ENCODE peak calls at places on chromosomes 7 and 10, in seven cellular contexts. M is psoas muscle; X is epithelial cell of esophagus; V is uterus; W is CD8-positive, alpha-beta memory T cell; R is NCI-H1105; O is foreskin fibroblast. Z is an unnamed sample.
A peak's percentile ranks its signal among the peaks of the same experiment; 100 is the strongest.

GRCh38 chr7:5831196-5831595 is 49.4 kb upstream of the OCM start:
- DNase-seq in X (no peak), W (no peak), O (no peak), R (no peak), M (no peak), V (peak; percentile 60), Z (no peak)

GRCh38 chr7:7323352-7323751 is 141.0 kb downstream of the C1GALT1 start:
- DNase-seq in X (peak; percentile 20), R (no peak), V (no peak), W (no peak), O (no peak), M (no peak), Z (no peak)

GRCh38 chr10:48213047-48213446 is 61.4 kb downstream of the FRMPD2 start:
- DNase-seq in X (no peak), O (no peak), M (no peak), R (no peak), W (no peak), V (no peak), Z (no peak)

GRCh38 chr10:124678566-124679240 is 65.5 kb downstream of the FAM53B start:
- DNase-seq in W (peak; percentile 76), V (no peak), X (no peak), M (peak; percentile 8), R (no peak), O (no peak), Z (no peak)

GRCh38 chr7:114924066-114924712 is 2.3 kb downstream of the MDFIC start:
- DNase-seq in O (no peak), M (no peak), W (no peak), R (no peak), X (peak; percentile 39), V (no peak), Z (no peak)

GRCh38 chr10:25059990-25060389 is 43.6 kb downstream of the THNSL1 start:
- DNase-seq in V (peak; percentile 18), X (peak; percentile 96), O (peak; percentile 70), W (no peak), R (no peak), M (peak; percentile 37), Z (peak; percentile 64)

GRCh38 chr7:97868788-97869187 is 3.4 kb downstream of the ASNS start:
- DNase-seq in M (no peak), O (no peak), R (no peak), V (no peak), W (no peak), X (no peak), Z (no peak)

GRCh38 chr10:132523561-132524442 is 13.8 kb upstream of the INPP5A start:
- DNase-seq in V (peak; percentile 15), O (no peak), M (no peak), W (no peak), X (no peak), R (no peak), Z (no peak)

GRCh38 chr10:85946713-85947326 is 419.8 kb downstream of the GRID1 start:
- DNase-seq in V (no peak), M (no peak), W (no peak), R (no peak), O (no peak), X (no peak), Z (no peak)

GRCh38 chr10:93758911-93759410 is 1.2 kb downstream of the LGI1 start:
- DNase-seq in X (no peak), O (no peak), M (no peak), W (no peak), V (no peak), R (no peak), Z (no peak)

GRCh38 chr7:91194841-91195240 is 69.4 kb upstream of the FZD1 start:
- DNase-seq in O (no peak), W (no peak), X (no peak), V (no peak), M (no peak), R (no peak), Z (peak; percentile 19)

GRCh38 chr10:50325449-50326188 is 74.3 kb upstream of the ASAH2 start:
- DNase-seq in R (no peak), X (peak; percentile 98), V (peak; percentile 69), M (peak; percentile 68), W (no peak), O (peak; percentile 91), Z (peak; percentile 89)

GRCh38 chr10:71213127-71213616 is 802 bp downstream of the UNC5B start:
- DNase-seq in O (peak; percentile 73), X (peak; percentile 96), W (no peak), R (peak; percentile 44), M (peak; percentile 34), V (peak; percentile 73), Z (no peak)

GRCh38 chr10:17768957-17769356 is 17.0 kb downstream of the TMEM236 start:
- DNase-seq in W (no peak), V (no peak), M (no peak), R (no peak), X (peak; percentile 73), O (peak; percentile 26), Z (no peak)

GRCh38 chr10:119263966-119264621 is 56.7 kb downstream of the GRK5 start:
- DNase-seq in W (no peak), X (no peak), V (no peak), M (no peak), O (peak; percentile 19), R (no peak), Z (no peak)

GRCh38 chr7:99365318-99366141 is 9.0 kb upstream of the ARPC1B start:
- DNase-seq in X (peak; percentile 76), O (no peak), R (no peak), M (peak; percentile 41), V (no peak), W (peak; percentile 51), Z (no peak)

GRCh38 chr10:112374724-112375541 is 1.0 kb downstream of the ACSL5 start:
- DNase-seq in X (no peak), O (no peak), W (peak; percentile 9), M (no peak), V (no peak), R (no peak), Z (no peak)

GRCh38 chr10:33655165-33655815 is 320.8 kb upstream of the NRP1 start:
- DNase-seq in R (no peak), V (no peak), X (no peak), W (no peak), M (no peak), O (no peak), Z (no peak)

GRCh38 chr10:74704629-74705360 is 121.6 kb upstream of the KAT6B start:
- DNase-seq in R (peak; percentile 20), V (no peak), W (no peak), M (no peak), O (no peak), X (no peak), Z (peak; percentile 15)

GRCh38 chr10:64261676-64262075 is 740.5 kb downstream of the REEP3 start:
- DNase-seq in V (no peak), M (no peak), W (no peak), R (no peak), X (no peak), O (no peak), Z (no peak)

GRCh38 chr7:5997210-5997808 is 11.5 kb downstream of the PMS2 start:
- DNase-seq in X (peak; percentile 62), W (peak; percentile 51), O (peak; percentile 41), M (no peak), V (peak; percentile 61), R (peak; percentile 23), Z (no peak)

GRCh38 chr10:130351466-130352290 is 215.5 kb downstream of the GLRX3 start:
- DNase-seq in V (no peak), O (no peak), X (no peak), W (no peak), R (no peak), M (no peak), Z (no peak)

GRCh38 chr7:13198741-13199140 is 511.3 kb downstream of the ARL4A start:
- DNase-seq in W (no peak), O (no peak), V (no peak), M (no peak), R (no peak), X (peak; percentile 47), Z (no peak)

GRCh38 chr7:152383341-152384234 is 52.2 kb downstream of the KMT2C start:
- DNase-seq in O (peak; percentile 85), R (no peak), X (peak; percentile 55), V (no peak), W (no peak), M (no peak), Z (peak; percentile 93)

GRCh38 chr10:100810835-100811116 is 65.4 kb downstream of the PAX2 start:
- DNase-seq in V (no peak), R (no peak), M (no peak), W (no peak), O (no peak), X (no peak), Z (no peak)

GRCh38 chr10:119406137-119406536 is 136.4 kb downstream of the RGS10 start:
- DNase-seq in R (no peak), M (no peak), O (no peak), V (no peak), X (no peak), W (no peak), Z (no peak)

GRCh38 chr7:154620307-154620706 is 382.6 kb downstream of the PAXIP1 start:
- DNase-seq in M (no peak), W (no peak), R (no peak), O (no peak), V (no peak), X (no peak), Z (no peak)